ENCODE peak calls at places on chromosomes 5 and 9, in nine cellular contexts. K, Z, F, A, B, Q, T, C and V are unnamed samples.

GRCh38 chr5:5422819-5423515 is 490 bp downstream of the ICE1 start:
- DNase-seq in K (no peak), Z (no peak), F (no peak), A (peak; percentile 40), B (peak; percentile 18), Q (no peak), T (no peak), C (no peak), V (no peak)

GRCh38 chr5:178277866-178278265 is 45.3 kb upstream of the PHYKPL start:
- DNase-seq in K (no peak), Z (peak; percentile 45), F (no peak), A (no peak), B (no peak), Q (no peak), T (no peak), C (no peak), V (no peak)

GRCh38 chr5:140631831-140632365 is 1.1 kb downstream of the CD14 start:
- DNase-seq in K (no peak), Z (no peak), F (no peak), A (peak; percentile 11), B (no peak), Q (no peak), T (peak; percentile 11), C (no peak), V (no peak)

GRCh38 chr5:123800640-123801039 is 288.7 kb downstream of the CSNK1G3 start:
- DNase-seq in K (no peak), Z (no peak), F (no peak), A (no peak), B (no peak), Q (no peak), T (no peak), C (no peak), V (no peak)

GRCh38 chr5:93378073-93378472 is 202.9 kb downstream of the NR2F1-AS1 start:
- DNase-seq in K (peak; percentile 36), Z (no peak), F (no peak), A (peak; percentile 81), B (peak; percentile 86), Q (no peak), T (no peak), C (no peak), V (no peak)

GRCh38 chr9:137742698-137743097 is 123.9 kb downstream of the EHMT1 start:
- DNase-seq in K (no peak), Z (no peak), F (no peak), A (no peak), B (peak; percentile 32), Q (no peak), T (no peak), C (no peak), V (no peak)

GRCh38 chr5:72443883-72444282 is 63.3 kb downstream of the ZNF366 start:
- DNase-seq in K (no peak), Z (no peak), F (no peak), A (no peak), B (no peak), Q (no peak), T (no peak), C (no peak), V (no peak)

GRCh38 chr5:116573617-116574431 is 799 bp downstream of the SEMA6A start:
- DNase-seq in K (no peak), Z (peak; percentile 47), F (no peak), A (no peak), B (peak; percentile 31), Q (no peak), T (no peak), C (no peak), V (no peak)

GRCh38 chr9:6049798-6050197 is 34.4 kb upstream of the RANBP6 start:
- DNase-seq in K (no peak), Z (no peak), F (no peak), A (no peak), B (peak; percentile 21), Q (no peak), T (no peak), C (no peak), V (peak; percentile 23)

GRCh38 chr9:124210697-124211096 is 47.1 kb upstream of the NEK6 start:
- DNase-seq in K (no peak), Z (no peak), F (no peak), A (no peak), B (no peak), Q (no peak), T (no peak), C (no peak), V (no peak)

GRCh38 chr5:174799146-174799545 is 74.8 kb downstream of the MSX2 start:
- DNase-seq in K (peak; percentile 72), Z (no peak), F (no peak), A (no peak), B (no peak), Q (no peak), T (no peak), C (no peak), V (no peak)

GRCh38 chr5:151469386-151469785 is 22.0 kb downstream of the SLC36A1 start:
- DNase-seq in K (no peak), Z (no peak), F (no peak), A (no peak), B (peak; percentile 39), Q (no peak), T (no peak), C (no peak), V (no peak)